ENCODE peak calls at places on chromosomes 7 and 10, in four cellular contexts. H, O, K and Z are unnamed samples.
A peak's percentile ranks its signal among the peaks of the same experiment; 100 is the strongest.

GRCh38 chr7:79593819-79594218 is 140.4 kb upstream of the MAGI2 start:
- DNase-seq in H (no peak), O (peak; percentile 1), K (no peak), Z (no peak)

GRCh38 chr10:12130237-12130872 is 878 bp downstream of the SEC61A2 start:
- DNase-seq in H (peak; percentile 76), O (peak; percentile 72), K (peak; percentile 7), Z (no peak)

GRCh38 chr10:110861930-110862677 is 9.6 kb upstream of the PDCD4 start:
- DNase-seq in H (no peak), O (peak; percentile 45), K (no peak), Z (no peak)

GRCh38 chr10:72316386-72316700 is 38.4 kb downstream of the DNAJB12 start:
- DNase-seq in H (no peak), O (no peak), K (no peak), Z (no peak)

GRCh38 chr10:96708456-96708855 is 11.9 kb downstream of the PIK3AP1 start:
- DNase-seq in H (no peak), O (no peak), K (no peak), Z (no peak)

GRCh38 chr10:46018453-46019169 is 11.8 kb downstream of the NCOA4 start:
- DNase-seq in H (no peak), O (no peak), K (no peak), Z (no peak)

GRCh38 chr7:127652333-127653248 is 597 bp downstream of the SND1 start:
- DNase-seq in H (no peak), O (peak; percentile 63), K (no peak), Z (no peak)

GRCh38 chr7:154917214-154918160 is 85.4 kb downstream of the PAXIP1 start:
- DNase-seq in H (no peak), O (no peak), K (no peak), Z (no peak)

GRCh38 chr10:3438608-3439007 is 266.0 kb upstream of the PITRM1 start:
- DNase-seq in H (no peak), O (peak; percentile 10), K (no peak), Z (no peak)

GRCh38 chr10:92969151-92969550 is 91.4 kb upstream of the CYP26C1 start:
- DNase-seq in H (no peak), O (peak; percentile 66), K (no peak), Z (no peak)

GRCh38 chr10:13100349-13101294 is 659 bp downstream of the OPTN start:
- DNase-seq in H (peak; percentile 77), O (peak; percentile 31), K (no peak), Z (peak; percentile 31)

GRCh38 chr7:5491251-5492044 is 67.8 kb upstream of the TNRC18 start:
- DNase-seq in H (peak; percentile 60), O (no peak), K (no peak), Z (no peak)

GRCh38 chr7:113209449-113210203 is 91.3 kb upstream of the SMIM30 start:
- DNase-seq in H (no peak), O (peak; percentile 59), K (no peak), Z (no peak)

GRCh38 chr10:21602313-21602712 is 68.3 kb downstream of the MLLT10 start:
- DNase-seq in H (no peak), O (no peak), K (no peak), Z (no peak)

GRCh38 chr7:2287742-2288141 is 26.5 kb downstream of the SNX8 start:
- DNase-seq in H (no peak), O (no peak), K (no peak), Z (no peak)

GRCh38 chr7:51589111-51589510 is 272.5 kb upstream of the COBL start:
- DNase-seq in H (no peak), O (no peak), K (no peak), Z (no peak)

GRCh38 chr7:45295222-45295621 is 137.6 kb downstream of the RAMP3 start:
- DNase-seq in H (no peak), O (peak; percentile 4), K (no peak), Z (no peak)

GRCh38 chr7:157925383-157925875 is 588.6 kb downstream of the DNAJB6 start:
- DNase-seq in H (peak; percentile 17), O (no peak), K (no peak), Z (no peak)

GRCh38 chr7:133009853-133010252 is 72.0 kb downstream of the CHCHD3 start:
- DNase-seq in H (no peak), O (no peak), K (no peak), Z (no peak)

GRCh38 chr10:70690584-70690983 is 18.3 kb downstream of the ADAMTS14 start:
- DNase-seq in H (no peak), O (no peak), K (no peak), Z (no peak)

GRCh38 chr10:69994262-69994661 is 58.4 kb upstream of the MACROH2A2 start:
- DNase-seq in H (peak; percentile 73), O (peak; percentile 58), K (peak; percentile 15), Z (peak; percentile 24)